ENCODE peak calls at places on chromosomes 6 and 20, in nine cellular contexts. One of them, this sample, is unnamed.

GRCh38 chr6:156617376-156617775 is 159.8 kb upstream of the ARID1B start:
- DNase-seq in lower leg skin: no peak
- DNase-seq in astrocyte: peak; percentile 45
- DNase-seq in upper lobe of right lung: no peak
- DNase-seq in ovary: no peak
- DNase-seq in HL-60: no peak
- DNase-seq in kidney epithelial cell: peak; percentile 50
- DNase-seq in neural progenitor cell: no peak
- DNase-seq in SW480: no peak
- DNase-seq in this sample: no peak

GRCh38 chr6:36692220-36692619 is 5.4 kb upstream of the RAB44 start:
- DNase-seq in lower leg skin: peak; percentile 84
- DNase-seq in astrocyte: no peak
- DNase-seq in upper lobe of right lung: peak; percentile 61
- DNase-seq in ovary: no peak
- DNase-seq in HL-60: no peak
- DNase-seq in kidney epithelial cell: no peak
- DNase-seq in neural progenitor cell: no peak
- DNase-seq in SW480: no peak
- DNase-seq in this sample: no peak

GRCh38 chr20:59745716-59746115 is 141.4 kb downstream of the PHACTR3 start:
- DNase-seq in lower leg skin: no peak
- DNase-seq in astrocyte: no peak
- DNase-seq in upper lobe of right lung: no peak
- DNase-seq in ovary: no peak
- DNase-seq in HL-60: no peak
- DNase-seq in kidney epithelial cell: no peak
- DNase-seq in neural progenitor cell: no peak
- DNase-seq in SW480: no peak
- DNase-seq in this sample: no peak

GRCh38 chr20:29427201-29428060 is 1830.0 kb upstream of the DEFB115 start:
- DNase-seq in lower leg skin: no peak
- DNase-seq in astrocyte: no peak
- DNase-seq in upper lobe of right lung: no peak
- DNase-seq in ovary: no peak
- DNase-seq in HL-60: no peak
- DNase-seq in kidney epithelial cell: no peak
- DNase-seq in neural progenitor cell: no peak
- DNase-seq in SW480: peak; percentile 67
- DNase-seq in this sample: no peak

GRCh38 chr20:53434662-53435061 is 159.0 kb downstream of the ZNF217 start:
- DNase-seq in lower leg skin: peak; percentile 85
- DNase-seq in astrocyte: no peak
- DNase-seq in upper lobe of right lung: no peak
- DNase-seq in ovary: peak; percentile 62
- DNase-seq in HL-60: no peak
- DNase-seq in kidney epithelial cell: no peak
- DNase-seq in neural progenitor cell: no peak
- DNase-seq in SW480: no peak
- DNase-seq in this sample: no peak

GRCh38 chr6:41836660-41837052 is 49.2 kb downstream of the TOMM6 start:
- DNase-seq in lower leg skin: no peak
- DNase-seq in astrocyte: no peak
- DNase-seq in upper lobe of right lung: no peak
- DNase-seq in ovary: no peak
- DNase-seq in HL-60: no peak
- DNase-seq in kidney epithelial cell: no peak
- DNase-seq in neural progenitor cell: no peak
- DNase-seq in SW480: no peak
- DNase-seq in this sample: no peak

GRCh38 chr6:28335040-28335563 is 846 bp downstream of the ZSCAN31 start:
- DNase-seq in lower leg skin: no peak
- DNase-seq in astrocyte: no peak
- DNase-seq in upper lobe of right lung: no peak
- DNase-seq in ovary: peak; percentile 39
- DNase-seq in HL-60: no peak
- DNase-seq in kidney epithelial cell: no peak
- DNase-seq in neural progenitor cell: no peak
- DNase-seq in SW480: no peak
- DNase-seq in this sample: no peak

GRCh38 chr6:118198746-118199145 is 291.7 kb downstream of the SLC35F1 start:
- DNase-seq in lower leg skin: no peak
- DNase-seq in astrocyte: peak; percentile 38
- DNase-seq in upper lobe of right lung: no peak
- DNase-seq in ovary: no peak
- DNase-seq in HL-60: no peak
- DNase-seq in kidney epithelial cell: no peak
- DNase-seq in neural progenitor cell: no peak
- DNase-seq in SW480: no peak
- DNase-seq in this sample: no peak

This sample was measured in gastrocnemius medialis.